ENCODE peak calls at places on chromosome 7, in ten cellular contexts. X, U, V, P, R, G, N, B, F and T are unnamed samples.

GRCh38 chr7:105493928-105494325 is 28.1 kb downstream of the PUS7 start:
- DNase-seq in X (no peak), U (peak; percentile 83), V (peak; percentile 75), P (no peak), R (peak; percentile 73), G (no peak), N (no peak), B (no peak), F (no peak), T (no peak)

GRCh38 chr7:141945356-141945755 is 1.4 kb downstream of the CLEC5A start:
- DNase-seq in X (no peak), U (peak; percentile 60), V (no peak), P (no peak), R (peak; percentile 62), G (peak; percentile 4), N (no peak), B (no peak), F (no peak), T (no peak)

GRCh38 chr7:602341-603141 is 82.9 kb upstream of the PDGFA start:
- DNase-seq in X (no peak), U (no peak), V (no peak), P (no peak), R (no peak), G (peak; percentile 71), N (no peak), B (no peak), F (no peak), T (no peak)

GRCh38 chr7:41292457-41292856 is 410.4 kb downstream of the INHBA start:
- DNase-seq in X (peak; percentile 21), U (no peak), V (no peak), P (no peak), R (peak; percentile 28), G (no peak), N (no peak), B (no peak), F (no peak), T (no peak)

GRCh38 chr7:140403878-140404564 is at the start of gene RAB19:
- DNase-seq in X (no peak), U (no peak), V (no peak), P (no peak), R (no peak), G (peak; percentile 18), N (peak; percentile 27), B (peak; percentile 79), F (no peak), T (peak; percentile 65)

GRCh38 chr7:24609059-24609458 is 35.8 kb downstream of the PALS2 start:
- DNase-seq in X (no peak), U (peak; percentile 1), V (no peak), P (no peak), R (peak; percentile 40), G (no peak), N (no peak), B (no peak), F (no peak), T (no peak)

GRCh38 chr7:149496642-149497391 is 792 bp downstream of the ZNF746 start:
- DNase-seq in X (no peak), U (peak; percentile 13), V (peak; percentile 23), P (no peak), R (peak; percentile 50), G (peak; percentile 48), N (peak; percentile 40), B (peak; percentile 58), F (no peak), T (peak; percentile 64)

GRCh38 chr7:94280836-94281235 is 113.9 kb upstream of the COL1A2 start:
- DNase-seq in X (no peak), U (no peak), V (no peak), P (no peak), R (no peak), G (no peak), N (no peak), B (no peak), F (no peak), T (no peak)

GRCh38 chr7:17598846-17599245 is 300.4 kb downstream of the AHR start:
- DNase-seq in X (no peak), U (no peak), V (no peak), P (no peak), R (peak; percentile 58), G (no peak), N (no peak), B (no peak), F (no peak), T (no peak)

GRCh38 chr7:146492017-146492416 is 375.4 kb downstream of the CNTNAP2 start:
- DNase-seq in X (no peak), U (no peak), V (no peak), P (no peak), R (no peak), G (no peak), N (no peak), B (no peak), F (no peak), T (no peak)